ENCODE peak calls at places on chromosomes 6 and 20, in five cellular contexts. G is IMR-90, X is psoas muscle, R is neural progenitor cell, H is kidney. Z is an unnamed sample.

GRCh38 chr6:167860546-167861226 is 34.0 kb downstream of the AFDN start:
- DNase-seq in R (no peak), H (no peak), X (no peak), G (no peak), Z (no peak)

GRCh38 chr6:39855356-39855995 is 63.3 kb downstream of the DAAM2 start:
- DNase-seq in H (no peak), X (no peak), G (peak; percentile 22), R (no peak), Z (no peak)

GRCh38 chr6:33312361-33313104 is 1.3 kb downstream of the TAPBP start:
- DNase-seq in X (peak; percentile 50), R (peak; percentile 77), G (peak; percentile 64), H (peak; percentile 87), Z (peak; percentile 65)

GRCh38 chr6:82006027-82006738 is 241.4 kb downstream of the IBTK start:
- DNase-seq in X (no peak), R (peak; percentile 44), H (no peak), G (peak; percentile 40), Z (no peak)

GRCh38 chr6:10412165-10412947 is 2.5 kb downstream of the TFAP2A start:
- DNase-seq in H (peak; percentile 90), X (no peak), G (peak; percentile 75), R (peak; percentile 73), Z (no peak)

GRCh38 chr20:58717278-58718091 is 24.9 kb downstream of the NPEPL1 start:
- DNase-seq in X (peak; percentile 7), H (peak; percentile 68), R (no peak), G (no peak), Z (no peak)

GRCh38 chr6:36120979-36121706 is 9.2 kb upstream of the MAPK13 start:
- DNase-seq in G (no peak), X (peak; percentile 60), H (peak; percentile 85), R (no peak), Z (peak; percentile 38)

GRCh38 chr6:43668151-43669028 is 19.2 kb downstream of the MRPS18A start:
- DNase-seq in R (peak; percentile 80), X (peak; percentile 74), G (peak; percentile 36), H (peak; percentile 89), Z (peak; percentile 59)

GRCh38 chr6:53347250-53347920 is 1.4 kb downstream of the ELOVL5 start:
- DNase-seq in X (no peak), G (peak; percentile 45), H (no peak), R (no peak), Z (no peak)

GRCh38 chr6:166670013-166670412 is 43.0 kb upstream of the RPS6KA2 start:
- DNase-seq in H (no peak), X (no peak), G (no peak), R (no peak), Z (no peak)

GRCh38 chr6:19999319-20000191 is 162.4 kb downstream of the ID4 start:
- DNase-seq in H (no peak), R (no peak), G (peak; percentile 5), X (no peak), Z (no peak)

GRCh38 chr6:169190144-169190584 is 63.5 kb downstream of the THBS2 start:
- DNase-seq in G (peak; percentile 89), R (no peak), X (peak; percentile 83), H (peak; percentile 94), Z (peak; percentile 61)

GRCh38 chr20:19079536-19080299 is 132.7 kb upstream of the SLC24A3 start:
- DNase-seq in X (no peak), G (peak; percentile 9), R (no peak), H (no peak), Z (no peak)

GRCh38 chr6:36717871-36718540 is 20.4 kb downstream of the RAB44 start:
- DNase-seq in G (no peak), X (no peak), R (no peak), H (no peak), Z (no peak)

GRCh38 chr6:107585815-107586435 is 96.0 kb downstream of the SOBP start:
- DNase-seq in G (no peak), H (no peak), R (no peak), X (no peak), Z (no peak)

GRCh38 chr6:105746539-105746938 is 339.6 kb upstream of the PRDM1 start:
- DNase-seq in R (no peak), X (no peak), H (no peak), G (no peak), Z (no peak)

GRCh38 chr6:92683769-92684168 is 735.6 kb downstream of the EPHA7 start:
- DNase-seq in R (no peak), H (no peak), X (no peak), G (no peak), Z (no peak)

GRCh38 chr6:106097368-106098231 is 11.5 kb downstream of the PRDM1 start:
- DNase-seq in G (peak; percentile 63), X (no peak), H (no peak), R (no peak), Z (no peak)

GRCh38 chr6:87483929-87484328 is 11.2 kb downstream of the SLC35A1 start:
- DNase-seq in G (peak; percentile 43), R (peak; percentile 79), H (peak; percentile 51), X (no peak), Z (no peak)

GRCh38 chr20:62891111-62891510 is 29.5 kb upstream of the TCFL5 start:
- DNase-seq in H (no peak), R (no peak), G (peak; percentile 48), X (no peak), Z (no peak)

GRCh38 chr6:35167505-35167904 is 26.4 kb upstream of the TCP11 start:
- DNase-seq in G (no peak), X (no peak), H (no peak), R (no peak), Z (no peak)

GRCh38 chr6:63448229-63448628 is 124.1 kb upstream of the LOC128125822 start:
- DNase-seq in G (no peak), X (no peak), H (no peak), R (no peak), Z (no peak)

GRCh38 chr6:117328500-117328899 is 63.1 kb downstream of the VGLL2 start:
- DNase-seq in G (no peak), R (no peak), H (no peak), X (no peak), Z (no peak)

GRCh38 chr6:168333471-168333870 is 13.9 kb upstream of the DACT2 start:
- DNase-seq in H (no peak), R (no peak), X (no peak), G (no peak), Z (no peak)

GRCh38 chr6:139262519-139263300 is 29.1 kb downstream of the TXLNB start:
- DNase-seq in G (peak; percentile 50), R (no peak), X (no peak), H (no peak), Z (no peak)

GRCh38 chr20:7859371-7859802 is 80.9 kb downstream of the HAO1 start:
- DNase-seq in G (peak; percentile 70), H (no peak), R (peak; percentile 45), X (no peak), Z (no peak)

GRCh38 chr6:39836621-39837020 is 44.4 kb downstream of the DAAM2 start:
- DNase-seq in G (peak; percentile 14), R (no peak), X (no peak), H (no peak), Z (no peak)

GRCh38 chr6:151869345-151869744 is 61.9 kb downstream of the ESR1 start:
- DNase-seq in G (no peak), H (no peak), X (no peak), R (no peak), Z (no peak)

GRCh38 chr20:59912609-59913008 is 20.8 kb downstream of the SYCP2 start:
- DNase-seq in X (no peak), R (no peak), G (no peak), H (no peak), Z (no peak)

GRCh38 chr6:128663238-128663637 is 142.8 kb upstream of the PTPRK start:
- DNase-seq in H (no peak), R (no peak), X (no peak), G (no peak), Z (no peak)

GRCh38 chr6:148508401-148509151 is 165.9 kb downstream of the SASH1 start:
- DNase-seq in G (peak; percentile 83), H (no peak), X (no peak), R (peak; percentile 84), Z (no peak)
- H3K4me3 ChIP-seq in G (peak overlapping the region; percentile 60), H (peak overlapping the region; percentile 61), X (peak overlapping the region; percentile 61), R (peak overlapping the region; percentile 52), Z (peak overlapping the region; percentile 53)

DNA sequence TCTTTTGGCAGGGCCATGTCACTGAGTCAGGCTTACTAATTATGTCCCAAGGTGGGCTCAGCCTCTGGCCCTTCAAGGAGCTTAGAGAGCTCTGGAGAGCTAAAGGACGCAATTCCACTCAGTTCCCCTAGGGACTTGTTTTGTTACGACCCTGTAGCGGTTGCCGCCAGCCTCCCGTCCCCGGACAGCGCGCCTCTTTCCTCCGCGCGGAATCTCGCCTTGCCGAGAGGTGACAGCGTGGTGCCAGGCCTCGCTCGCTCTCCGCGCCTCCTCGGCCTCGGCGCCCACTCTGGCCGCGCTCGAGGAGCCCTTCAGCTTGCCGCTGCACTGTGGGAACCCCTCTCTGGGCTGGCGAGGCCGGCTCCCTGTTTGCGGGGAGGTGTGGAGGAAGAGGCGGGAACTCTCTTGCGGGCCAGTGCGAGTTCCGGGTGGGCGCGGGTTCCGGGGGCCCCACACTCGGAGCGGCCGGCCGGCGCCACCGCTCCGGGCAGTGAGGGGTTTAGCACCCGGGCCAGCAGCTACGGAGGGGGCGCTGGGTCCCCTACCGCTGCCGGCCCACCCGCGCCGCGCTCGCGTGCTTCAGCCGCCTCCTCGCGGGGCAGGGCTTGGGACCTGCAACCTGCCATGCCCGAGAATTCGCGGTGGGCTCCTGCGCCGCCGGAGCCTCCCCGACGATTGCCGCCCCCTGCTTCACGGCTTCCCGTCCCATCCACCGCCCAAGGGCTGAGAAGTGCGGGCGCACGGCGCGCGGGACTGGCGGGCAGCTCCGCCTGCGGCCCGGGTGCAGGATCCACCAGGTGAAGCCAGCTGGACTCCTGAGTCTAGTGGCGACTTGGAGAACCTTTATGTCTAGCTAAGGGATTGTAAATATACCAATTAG is 9.9 kb upstream of the ZNF311 start:
- DNase-seq in G (no peak), X (no peak), R (no peak), H (peak; percentile 63), Z (no peak)
- H3K4me3 ChIP-seq in G (no peak overlapping the region), X (peak overlapping the region; percentile 16), R (no peak overlapping the region), H (no peak overlapping the region), Z (peak overlapping the region; percentile 20)

GRCh38 chr6:84773133-84773430 is 8.7 kb upstream of the TBX18 start:
- DNase-seq in R (peak; percentile 81), H (no peak), X (no peak), G (no peak), Z (no peak)

GRCh38 chr6:84771732-84772131 is 7.3 kb upstream of the TBX18 start:
- DNase-seq in H (no peak), G (no peak), X (no peak), R (peak; percentile 59), Z (no peak)

GRCh38 chr6:84772428-84773132 is 8.2 kb upstream of the TBX18 start:
- DNase-seq in H (peak; percentile 49), G (no peak), R (peak; percentile 68), X (no peak), Z (peak; percentile 10)

GRCh38 chr6:84774174-84775158 is 10.1 kb upstream of the TBX18 start:
- DNase-seq in R (peak; percentile 80), X (peak; percentile 45), H (peak; percentile 72), G (no peak), Z (peak; percentile 58)

GRCh38 chr6:84773431-84774173 is 9.2 kb upstream of the TBX18 start:
- DNase-seq in H (peak; percentile 69), G (no peak), R (peak; percentile 68), X (peak; percentile 25), Z (peak; percentile 13)
- H3K4me3 ChIP-seq in H (no peak overlapping the region), G (no peak overlapping the region), R (peak overlapping the region; percentile 36), X (peak overlapping the region; percentile 61), Z (peak overlapping the region; percentile 54)

GRCh38 chr20:53986037-53986436 is 84.4 kb downstream of the BCAS1 start:
- DNase-seq in G (no peak), R (no peak), X (no peak), H (no peak), Z (no peak)
- H3K4me3 ChIP-seq in G (no peak overlapping the region), R (no peak overlapping the region), X (no peak overlapping the region), H (no peak overlapping the region), Z (no peak overlapping the region)